ENCODE peak calls at places on chromosomes 3 and 15, in eight cellular contexts. H is transverse colon, A is A549, C is stomach, L is sigmoid colon, R is suprapubic skin, P is tibial nerve, N is ovary. W is an unnamed sample. For H3K4me1, the result is how much of the 10 kb centered on the place peaks cover.

GRCh38 chr3:169147246-169148008 is 516.1 kb downstream of the MECOM start:
- DNase-seq in H (peak), A (peak), C (peak), L (peak), R (no peak), P (no peak), N (no peak), W (no peak)

GRCh38 chr15:29910068-29910467 is 87.8 kb upstream of the TJP1 start:
- DNase-seq in H (peak), A (no peak), C (no peak), L (no peak), R (no peak), P (no peak), N (no peak), W (no peak)

GRCh38 chr15:78907577-78907976 is 34.9 kb downstream of the MORF4L1 start:
- DNase-seq in H (no peak), A (no peak), C (no peak), L (no peak), R (no peak), P (no peak), N (no peak), W (no peak)

GRCh38 chr3:119913021-119913420 is 131.1 kb downstream of the NR1I2 start:
- DNase-seq in H (no peak), A (no peak), C (no peak), L (no peak), R (no peak), P (no peak), N (no peak), W (no peak)

GRCh38 chr15:74238984-74239645 is 3.0 kb downstream of the CCDC33 start:
- DNase-seq in H (no peak), A (no peak), C (no peak), L (no peak), R (no peak), P (no peak), N (no peak), W (no peak)

GRCh38 chr3:127732879-127733350 is 60.2 kb downstream of the ABTB1 start:
- DNase-seq in H (no peak), A (no peak), C (no peak), L (no peak), R (no peak), P (no peak), N (no peak), W (no peak)

GRCh38 chr3:62073038-62073437 is 300.3 kb downstream of the FEZF2 start:
- DNase-seq in H (no peak), A (no peak), C (no peak), L (no peak), R (no peak), P (no peak), N (no peak), W (no peak)

GRCh38 chr15:89278307-89278706 is 34.5 kb downstream of the FANCI start:
- DNase-seq in H (no peak), A (no peak), C (no peak), L (no peak), R (no peak), P (no peak), N (no peak), W (no peak)

GRCh38 chr15:81633889-81634288 is 259.9 kb upstream of the TMC3 start:
- DNase-seq in H (no peak), A (peak), C (no peak), L (no peak), R (no peak), P (no peak), N (no peak), W (no peak)

GRCh38 chr3:169218314-169218983 is 445.1 kb downstream of the MECOM start:
- DNase-seq in H (peak), A (peak), C (peak), L (no peak), R (no peak), P (peak), N (no peak), W (no peak)

GRCh38 chr15:65954289-65954741 is 85.0 kb downstream of the RAB11A start:
- DNase-seq in H (no peak), A (peak), C (no peak), L (no peak), R (no peak), P (no peak), N (no peak), W (no peak)

GRCh38 chr3:70358978-70359580 is 46.6 kb upstream of the MDFIC2 start:
- DNase-seq in H (no peak), A (peak), C (no peak), L (no peak), R (no peak), P (no peak), N (no peak), W (no peak)

GRCh38 chr3:197031315-197032285 is 2.0 kb upstream of the MELTF start:
- DNase-seq in H (peak), A (peak), C (peak), L (peak), R (no peak), P (peak), N (peak), W (peak)

GRCh38 chr3:101423984-101424888 is 88.8 kb downstream of the SENP7 start:
- DNase-seq in H (no peak), A (no peak), C (no peak), L (no peak), R (no peak), P (no peak), N (no peak), W (no peak)

GRCh38 chr3:175356899-175357324 is 497.8 kb downstream of the NAALADL2 start:
- DNase-seq in H (no peak), A (peak), C (no peak), L (no peak), R (no peak), P (no peak), N (no peak), W (no peak)

GRCh38 chr3:176933704-176934103 is 263.6 kb downstream of the TBL1XR1 start:
- DNase-seq in H (no peak), A (no peak), C (no peak), L (no peak), R (no peak), P (no peak), N (no peak), W (no peak)

GRCh38 chr3:129123314-129124060 is 1.9 kb upstream of the RAB43 start:
- DNase-seq in H (peak), A (no peak), C (no peak), L (no peak), R (no peak), P (no peak), N (no peak), W (no peak)

GRCh38 chr3:37712918-37713819 is 148.5 kb upstream of the CTDSPL start:
- DNase-seq in H (no peak), A (no peak), C (no peak), L (no peak), R (no peak), P (no peak), N (peak), W (no peak)

GRCh38 chr3:113279686-113280085 is 68.3 kb downstream of the BOC start:
- DNase-seq in H (no peak), A (peak), C (no peak), L (no peak), R (no peak), P (no peak), N (no peak), W (no peak)

GRCh38 chr3:14369675-14370669 is 32.4 kb upstream of the SLC6A6 start:
- DNase-seq in H (peak), A (peak), C (peak), L (no peak), R (no peak), P (no peak), N (peak), W (no peak)

GRCh38 chr3:143334231-143334630 is 214.7 kb downstream of the CHST2 start:
- DNase-seq in H (no peak), A (no peak), C (no peak), L (no peak), R (no peak), P (no peak), N (no peak), W (no peak)

GRCh38 chr15:92383528-92384326 is 10.0 kb upstream of the ST8SIA2 start:
- DNase-seq in H (no peak), A (peak), C (no peak), L (no peak), R (no peak), P (no peak), N (no peak), W (no peak)

GRCh38 chr3:125357032-125357658 is 18.0 kb downstream of the ZNF148 start:
- DNase-seq in H (peak), A (peak), C (peak), L (peak), R (no peak), P (no peak), N (peak), W (no peak)

GRCh38 chr3:195248281-195248680 is 22.7 kb downstream of the XXYLT1 start:
- DNase-seq in H (no peak), A (no peak), C (no peak), L (no peak), R (no peak), P (no peak), N (no peak), W (no peak)

GRCh38 chr3:11641683-11642407 is 1.9 kb downstream of the VGLL4 start:
- DNase-seq in H (no peak), A (no peak), C (no peak), L (no peak), R (no peak), P (no peak), N (no peak), W (peak)

GRCh38 chr3:94032187-94032586 is 3.8 kb upstream of the STX19 start:
- DNase-seq in H (no peak), A (no peak), C (no peak), L (no peak), R (no peak), P (no peak), N (no peak), W (no peak)

GRCh38 chr15:42020713-42021273 is at the start of gene PLA2G4E:
- DNase-seq in H (no peak), A (no peak), C (no peak), L (no peak), R (no peak), P (no peak), N (no peak), W (no peak)

GRCh38 chr3:111392911-111393351 is 149.1 kb upstream of the CD96 start:
- DNase-seq in H (no peak), A (peak), C (no peak), L (no peak), R (no peak), P (no peak), N (no peak), W (no peak)

GRCh38 chr15:63891079-63891762 is 57.5 kb upstream of the HERC1 start:
- DNase-seq in H (peak), A (peak), C (peak), L (peak), R (peak), P (peak), N (peak), W (no peak)

GRCh38 chr15:61050844-61051569 is 178.1 kb downstream of the RORA start:
- DNase-seq in H (no peak), A (no peak), C (no peak), L (no peak), R (no peak), P (no peak), N (no peak), W (peak)

GRCh38 chr3:141367038-141367730 is 1.1 kb upstream of the ZBTB38 start:
- DNase-seq in H (no peak), A (peak), C (no peak), L (peak), R (no peak), P (no peak), N (peak), W (no peak)

GRCh38 chr3:189001559-189001958 is 170.2 kb upstream of the TPRG1 start:
- DNase-seq in H (no peak), A (peak), C (no peak), L (no peak), R (no peak), P (no peak), N (no peak), W (no peak)

GRCh38 chr3:47890832-47891620 is 88.1 kb downstream of the DHX30 start:
- DNase-seq in H (peak), A (no peak), C (no peak), L (peak), R (no peak), P (no peak), N (peak), W (no peak)

GRCh38 chr3:51974963-51975856 is at the start of gene ABHD14A:
- DNase-seq in H (peak), A (peak), C (peak), L (peak), R (no peak), P (no peak), N (peak), W (no peak)

GRCh38 chr3:56758539-56758981 is 43.2 kb downstream of the ARHGEF3 start:
- DNase-seq in H (no peak), A (peak), C (peak), L (no peak), R (no peak), P (no peak), N (no peak), W (no peak)

GRCh38 chr3:61955483-61955882 is 394.1 kb downstream of the PTPRG start:
- DNase-seq in H (no peak), A (no peak), C (no peak), L (no peak), R (no peak), P (no peak), N (no peak), W (no peak)

GRCh38 chr3:139320551-139321309 is 23.1 kb upstream of the MRPS22 start:
- DNase-seq in H (no peak), A (no peak), C (no peak), L (no peak), R (peak), P (no peak), N (no peak), W (no peak)

GRCh38 chr15:70437882-70438331 is 325.5 kb downstream of the UACA start:
- DNase-seq in H (no peak), A (peak), C (no peak), L (no peak), R (no peak), P (no peak), N (no peak), W (no peak)

GRCh38 chr15:70121656-70122297 is 24.1 kb upstream of the TLE3 start:
- DNase-seq in H (peak), A (peak), C (peak), L (peak), R (peak), P (peak), N (peak), W (peak)

GRCh38 chr15:60003243-60004018 is 680 bp upstream of the FOXB1 start:
- DNase-seq in H (no peak), A (no peak), C (no peak), L (no peak), R (no peak), P (no peak), N (no peak), W (no peak)

GRCh38 chr15:60005352-60006202 is 1.5 kb downstream of the FOXB1 start:
- DNase-seq in H (no peak), A (no peak), C (no peak), L (no peak), R (no peak), P (no peak), N (no peak), W (no peak)

GRCh38 chr15:60002528-60003218 is 1.4 kb upstream of the FOXB1 start:
- DNase-seq in H (no peak), A (no peak), C (no peak), L (no peak), R (no peak), P (no peak), N (no peak), W (no peak)

GRCh38 chr15:60004846-60005351 is 788 bp downstream of the FOXB1 start:
- DNase-seq in H (no peak), A (peak), C (no peak), L (no peak), R (no peak), P (no peak), N (no peak), W (no peak)

GRCh38 chr15:60004019-60004845 is at the start of gene FOXB1:
- DNase-seq in H (no peak), A (no peak), C (no peak), L (no peak), R (no peak), P (no peak), N (no peak), W (no peak)
- TF ChIP-seq EP300 in H (no peak), A (no peak), C (no peak), L (no peak), R (no peak), P (no peak), N (no peak), W (no peak)

GRCh38 chr3:58492385-58492970 is 582 bp downstream of the KCTD6 start:
- DNase-seq in H (no peak), A (no peak), C (no peak), L (no peak), R (no peak), P (no peak), N (no peak), W (no peak)
- H3K4me1 ChIP-seq in H (under half), A (under half), C (half or more), L (under half), R (half or more), P (under half), N (under half), W (half or more)

GRCh38 chr3:24854748-24855147 is 360.1 kb upstream of the THRB start:
- DNase-seq in H (no peak), A (no peak), C (no peak), L (no peak), R (no peak), P (no peak), N (no peak), W (no peak)
- TF ChIP-seq EP300 in H (no peak), A (no peak), C (no peak), L (no peak), R (no peak), P (no peak), N (no peak), W (no peak)

GRCh38 chr3:16653712-16654111 is 48.5 kb upstream of the DAZL start:
- DNase-seq in H (no peak), A (no peak), C (no peak), L (no peak), R (no peak), P (no peak), N (no peak), W (no peak)
- H3K4me1 ChIP-seq in H (under half), A (under half), C (under half), L (under half), R (under half), P (under half), N (under half), W (under half)

W was measured in esophagus muscularis mucosa.